ENCODE peak calls at places on chromosomes 4 and X, in ten cellular contexts. E, N, I, T, X, S, H, Q, F and B are unnamed samples.
A peak's percentile ranks its signal among the peaks of the same experiment; 100 is the strongest.

GRCh38 chr4:138892483-138893386 is 122.8 kb upstream of the NOCT start:
- DNase-seq in I (peak; percentile 53), H (no peak), F (peak; percentile 54), Q (peak; percentile 35), X (no peak), E (no peak), T (no peak), N (no peak), S (no peak), B (no peak)

GRCh38 chrX:26442340-26442739 is 226.4 kb downstream of the MAGEB5 start:
- DNase-seq in E (no peak), T (peak; percentile 0), N (peak; percentile 4), X (peak; percentile 7), I (no peak), H (no peak), Q (peak; percentile 26), S (peak; percentile 68), F (no peak), B (no peak)

GRCh38 chrX:39907964-39908616 is 189.7 kb downstream of the BCOR start:
- DNase-seq in Q (peak; percentile 95), F (peak; percentile 93), E (no peak), I (peak; percentile 95), S (peak; percentile 45), X (no peak), T (peak; percentile 30), H (peak; percentile 61), N (peak; percentile 94), B (peak; percentile 89)

GRCh38 chr4:73661646-73662119 is 41.4 kb upstream of the RASSF6 start:
- DNase-seq in F (peak; percentile 100), T (no peak), N (peak; percentile 94), H (no peak), Q (peak; percentile 99), S (peak; percentile 96), E (no peak), X (no peak), I (peak; percentile 100), B (no peak)

GRCh38 chr4:173301518-173302201 is 32.5 kb downstream of the HMGB2 start:
- DNase-seq in I (peak; percentile 51), S (peak; percentile 38), H (no peak), F (peak; percentile 48), E (no peak), X (peak; percentile 55), N (peak; percentile 52), Q (peak; percentile 66), T (peak; percentile 24), B (no peak)

GRCh38 chr4:120921456-120922389 is 803 bp downstream of the PRDM5 start:
- DNase-seq in H (no peak), S (peak; percentile 68), E (peak; percentile 71), F (peak; percentile 66), Q (peak; percentile 68), I (peak; percentile 80), X (peak; percentile 59), N (peak; percentile 53), T (no peak), B (peak; percentile 90)

GRCh38 chr4:84691800-84692199 is 108.9 kb downstream of the CDS1 start:
- DNase-seq in E (no peak), H (no peak), I (no peak), T (no peak), X (no peak), S (no peak), N (no peak), Q (no peak), F (no peak), B (no peak)

GRCh38 chr4:153083447-153083921 is 120.8 kb upstream of the TRIM2 start:
- DNase-seq in E (peak; percentile 67), X (peak; percentile 72), F (peak; percentile 60), N (peak; percentile 80), H (peak; percentile 72), I (peak; percentile 75), Q (peak; percentile 78), T (peak; percentile 72), S (peak; percentile 75), B (no peak)

GRCh38 chr4:9999956-10000551 is 21.2 kb downstream of the SLC2A9 start:
- DNase-seq in T (no peak), S (no peak), N (peak; percentile 33), I (peak; percentile 72), H (no peak), X (no peak), E (no peak), F (peak; percentile 71), Q (peak; percentile 17), B (no peak)

GRCh38 chr4:124144302-124144701 is 568.2 kb downstream of the ANKRD50 start:
- DNase-seq in F (peak; percentile 77), N (no peak), X (no peak), Q (no peak), T (no peak), I (peak; percentile 77), E (no peak), S (peak; percentile 93), H (no peak), B (peak; percentile 29)

GRCh38 chr4:11130195-11130975 is 298.3 kb downstream of the HS3ST1 start:
- DNase-seq in I (peak; percentile 98), N (peak; percentile 51), F (peak; percentile 98), X (peak; percentile 46), S (no peak), H (no peak), Q (peak; percentile 8), T (no peak), E (no peak), B (no peak)

GRCh38 chrX:70970482-70970999 is 39.6 kb upstream of the SLC7A3 start:
- DNase-seq in S (peak; percentile 18), E (no peak), X (peak; percentile 34), Q (peak; percentile 16), I (peak; percentile 4), H (peak; percentile 4), T (peak; percentile 17), F (peak; percentile 6), N (peak; percentile 49), B (no peak)

GRCh38 chrX:35289952-35290351 is 347.4 kb downstream of the FAM47B start:
- DNase-seq in Q (no peak), I (no peak), H (no peak), S (no peak), E (no peak), T (no peak), N (no peak), F (no peak), X (no peak), B (no peak)

GRCh38 chr4:139878050-139878449 is 212.4 kb downstream of the MGST2 start:
- DNase-seq in X (no peak), S (no peak), I (no peak), H (peak; percentile 27), N (no peak), T (no peak), E (no peak), Q (no peak), F (no peak), B (no peak)

GRCh38 chr4:81736324-81736723 is 264.6 kb upstream of the RASGEF1B start:
- DNase-seq in T (no peak), E (no peak), N (no peak), X (no peak), H (no peak), Q (no peak), S (no peak), F (no peak), I (no peak), B (no peak)

DNA sequence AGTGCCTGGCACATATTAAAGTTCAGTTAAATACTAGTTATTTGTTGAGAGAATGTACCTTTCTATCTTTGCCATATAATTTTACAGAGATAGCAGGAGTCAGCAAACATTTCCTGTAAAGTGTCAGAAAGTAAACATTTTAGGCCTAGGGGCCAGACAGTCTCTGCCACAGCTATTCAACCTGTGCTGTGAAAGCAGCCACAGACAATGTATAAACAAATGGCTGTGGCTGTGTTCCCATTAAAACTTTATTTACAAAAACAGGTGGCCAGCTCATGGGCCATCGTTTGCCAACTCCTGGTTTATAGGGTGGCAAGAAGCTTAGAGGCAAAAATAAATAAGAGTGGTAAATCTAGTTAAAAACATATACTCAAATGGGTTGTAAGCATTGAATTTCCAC is 34.0 kb upstream of the BRS3 start:
- DNase-seq in N (peak; percentile 80), T (no peak), H (no peak), Q (no peak), S (no peak), E (no peak), F (no peak), I (no peak), X (no peak), B (no peak)
- TF ChIP-seq CTCF in N (no peak), T (no peak), H (no peak), Q (no peak), S (no peak), E (no peak), F (no peak), I (no peak), X (no peak), B (no peak)

DNA sequence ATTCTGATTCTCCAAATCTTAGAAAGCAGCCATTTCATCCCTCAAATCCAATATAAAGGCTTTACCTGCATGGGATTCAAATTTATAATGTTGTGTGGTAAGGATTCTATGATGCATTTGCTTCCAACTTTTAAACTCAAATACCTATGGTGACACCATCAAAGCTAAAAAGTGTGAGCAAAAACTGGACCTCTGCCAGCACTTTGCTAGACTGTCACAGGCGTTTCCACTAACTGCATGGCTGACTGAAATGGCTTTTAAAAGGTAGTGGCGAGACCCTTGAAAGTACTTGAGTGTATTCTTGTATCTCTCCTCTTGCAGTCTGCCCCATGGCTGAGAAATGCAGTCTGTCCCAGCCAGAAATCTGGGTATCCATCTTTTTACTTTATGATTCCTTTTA is 169.4 kb downstream of the AMELX start:
- DNase-seq in T (no peak), S (no peak), E (no peak), X (no peak), N (no peak), I (no peak), Q (no peak), H (no peak), F (no peak), B (no peak)
- H3K9ac ChIP-seq in T (no peak overlapping the region), S (no peak overlapping the region), E (no peak overlapping the region), X (no peak overlapping the region), N (no peak overlapping the region), I (no peak overlapping the region), Q (no peak overlapping the region), H (no peak overlapping the region), F (no peak overlapping the region), B (no peak overlapping the region)

GRCh38 chrX:120719622-120720021 is 89.8 kb upstream of the C1GALT1C1 start:
- DNase-seq in I (no peak), Q (no peak), X (no peak), N (no peak), T (no peak), S (no peak), E (no peak), F (no peak), H (no peak), B (no peak)
- H3K4me1 ChIP-seq in I (no peaks in the 10 kb centered on the region), Q (no peaks in the 10 kb centered on the region), X (no peaks in the 10 kb centered on the region), N (no peaks in the 10 kb centered on the region), T (no peaks in the 10 kb centered on the region), S (no peaks in the 10 kb centered on the region), E (no peaks in the 10 kb centered on the region), F (no peaks in the 10 kb centered on the region), H (no peaks in the 10 kb centered on the region), B (no peaks in the 10 kb centered on the region)

DNA sequence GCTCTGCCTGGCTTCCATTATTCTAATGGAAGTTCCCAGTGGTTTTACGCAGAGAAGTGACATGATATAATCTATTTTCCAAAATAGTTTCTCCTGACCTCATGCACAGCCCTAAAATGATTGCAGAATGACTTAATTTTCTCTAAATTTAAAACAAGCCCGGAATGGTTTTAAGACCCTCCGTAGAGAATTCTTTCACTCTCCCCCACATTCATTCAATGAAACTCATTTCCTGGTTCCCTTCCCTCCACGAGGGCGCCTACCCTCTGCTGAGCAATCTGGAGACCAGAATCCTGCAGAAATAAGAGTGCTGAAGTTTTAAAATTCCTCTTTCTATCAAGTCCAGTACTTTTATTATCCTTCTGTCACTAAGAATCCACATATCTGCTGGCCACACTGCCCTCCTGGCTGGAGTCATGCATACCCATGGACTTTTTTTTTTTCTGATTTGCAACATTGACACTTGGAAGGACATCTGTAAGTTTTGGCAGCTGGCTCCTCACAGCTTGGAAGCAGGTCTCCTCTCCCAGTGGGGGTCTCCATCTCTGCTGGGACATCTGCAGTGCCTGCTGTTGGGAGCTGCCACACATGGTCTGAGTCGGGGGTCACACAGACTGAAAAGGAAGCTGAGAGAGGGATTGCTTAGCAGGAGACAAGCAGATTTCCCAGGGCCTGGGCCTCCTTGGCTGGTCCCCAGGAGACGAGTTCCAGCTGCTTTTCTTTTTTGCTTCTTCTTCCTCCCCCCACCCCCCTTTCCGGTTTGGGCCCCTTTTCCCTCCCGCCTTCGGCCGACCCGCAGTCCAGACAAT is 86.1 kb downstream of the SOWAHB start:
- DNase-seq in F (peak; percentile 78), T (no peak), H (no peak), X (no peak), S (no peak), I (peak; percentile 82), N (no peak), Q (peak; percentile 69), E (no peak), B (peak; percentile 76)
- TF ChIP-seq CTCF in F (no peak), T (no peak), H (no peak), X (no peak), S (no peak), I (no peak), N (no peak), Q (no peak), E (no peak), B (no peak)